ENCODE peak calls at places on chromosomes 13 and 19, in ten cellular contexts. C is SK-N-DZ; L is choroid plexus epithelial cell; R is stimulated activated CD4-positive, alpha-beta T cell treated with anti-CD3 and anti-CD28 coated beads, Interleukin-15, amount 100 ng/mL, for 1 hour; Y is lower lobe of right lung; Q is hippocampal formation; U is astrocyte of the cerebellum; P is heart right ventricle; G is mesothelial cell of epicardium; B is activated T-helper 1 cell treated with Interleukin-2 at 50 U/mL for 16 hours. H is an unnamed sample.
A peak's percentile ranks its signal among the peaks of the same experiment; 100 is the strongest.

GRCh38 chr13:21948781-21949474 is 278.1 kb downstream of the FGF9 start:
- DNase-seq in C (no peak), L (no peak), R (no peak), Y (no peak), Q (no peak), U (no peak), P (no peak), G (no peak), B (no peak), H (no peak)

GRCh38 chr19:1259873-1260748 is 9.0 kb upstream of the CIRBP start:
- DNase-seq in C (no peak), L (no peak), R (no peak), Y (peak; percentile 72), Q (no peak), U (no peak), P (no peak), G (no peak), B (no peak), H (no peak)

GRCh38 chr19:54201172-54201701 is 579 bp downstream of the RPS9 start:
- DNase-seq in C (no peak), L (peak; percentile 17), R (no peak), Y (no peak), Q (no peak), U (no peak), P (no peak), G (no peak), B (no peak), H (no peak)

GRCh38 chr13:94435604-94436226 is 43.8 kb downstream of the DCT start:
- DNase-seq in C (peak; percentile 51), L (peak; percentile 75), R (no peak), Y (no peak), Q (no peak), U (peak; percentile 55), P (no peak), G (no peak), B (no peak), H (no peak)

GRCh38 chr13:27954406-27954851 is 14.7 kb downstream of the CDX2 start:
- DNase-seq in C (no peak), L (no peak), R (no peak), Y (no peak), Q (no peak), U (no peak), P (no peak), G (no peak), B (no peak), H (no peak)

GRCh38 chr13:108621421-108621820 is 8.0 kb upstream of the MYO16 start:
- DNase-seq in C (no peak), L (no peak), R (no peak), Y (no peak), Q (no peak), U (no peak), P (no peak), G (no peak), B (no peak), H (no peak)

GRCh38 chr13:110445183-110445582 is 116.3 kb downstream of the RAB20 start:
- DNase-seq in C (no peak), L (peak; percentile 89), R (no peak), Y (no peak), Q (no peak), U (no peak), P (no peak), G (no peak), B (no peak), H (no peak)

GRCh38 chr19:48770223-48770622 is 14.9 kb downstream of the FGF21 start:
- DNase-seq in C (no peak), L (peak; percentile 82), R (no peak), Y (no peak), Q (no peak), U (peak; percentile 26), P (no peak), G (no peak), B (no peak), H (no peak)

GRCh38 chr19:55472463-55472862 is 4.0 kb upstream of the ZNF628 start:
- DNase-seq in C (no peak), L (peak; percentile 70), R (no peak), Y (no peak), Q (no peak), U (no peak), P (no peak), G (no peak), B (no peak), H (no peak)

H was measured in T-helper 22 cell.